ENCODE peak calls at places on chromosomes 12 and 14, in six cellular contexts. J is mesenchymal stem cell, I is neuronal stem cell, B is IMR-90, X is H1, H is trophoblast cell. R is an unnamed sample.

GRCh38 chr14:72907327-72907826 is 13.5 kb upstream of the DPF3 start:
- DNase-seq in H (no peak), I (no peak), J (no peak), B (no peak), X (no peak), R (no peak)

GRCh38 chr14:94036328-94037167 is 10.4 kb downstream of the OTUB2 start:
- DNase-seq in J (peak; percentile 79), X (peak; percentile 60), B (peak; percentile 57), I (peak; percentile 44), H (peak; percentile 62), R (peak; percentile 86)

GRCh38 chr12:120007272-120007671 is 18.2 kb downstream of the BICDL1 start:
- DNase-seq in B (no peak), J (no peak), H (no peak), X (no peak), I (no peak), R (no peak)

GRCh38 chr14:26081043-26081442 is 516.8 kb downstream of the NOVA1 start:
- DNase-seq in J (no peak), I (no peak), B (no peak), X (no peak), H (no peak), R (no peak)

GRCh38 chr12:64895541-64895940 is 71.1 kb downstream of the TBC1D30 start:
- DNase-seq in I (no peak), X (no peak), H (no peak), J (peak; percentile 4), B (peak; percentile 72), R (no peak)

GRCh38 chr12:113961921-113962710 is 4.0 kb downstream of the RBM19 start:
- DNase-seq in I (no peak), X (no peak), B (peak; percentile 72), J (peak; percentile 73), H (no peak), R (no peak)

GRCh38 chr12:51511546-51512260 is 79.3 kb upstream of the SCN8A start:
- DNase-seq in I (no peak), J (no peak), H (peak; percentile 71), B (no peak), X (no peak), R (no peak)

GRCh38 chr14:59126714-59127436 is 61.6 kb upstream of the DAAM1 start:
- DNase-seq in J (peak; percentile 68), B (peak; percentile 64), H (peak; percentile 30), X (no peak), I (peak; percentile 48), R (no peak)

GRCh38 chr14:80965041-80965440 is 9.6 kb downstream of the TSHR start:
- DNase-seq in X (no peak), B (no peak), I (no peak), H (no peak), J (no peak), R (no peak)

GRCh38 chr14:85531141-85531593 is 1.2 kb downstream of the FLRT2 start:
- DNase-seq in H (no peak), B (peak; percentile 58), J (peak; percentile 91), I (peak; percentile 42), X (no peak), R (peak; percentile 75)

GRCh38 chr12:115964214-115964613 is 313.3 kb downstream of the MED13L start:
- DNase-seq in X (no peak), B (no peak), J (no peak), H (no peak), I (no peak), R (no peak)

GRCh38 chr14:74402264-74403251 is 23.5 kb downstream of the SYNDIG1L start:
- DNase-seq in B (no peak), X (no peak), H (no peak), J (no peak), I (no peak), R (no peak)

GRCh38 chr14:88232783-88233182 is 90.3 kb downstream of the KCNK10 start:
- DNase-seq in X (no peak), J (no peak), I (no peak), H (no peak), B (no peak), R (no peak)

GRCh38 chr12:121580959-121581680 is at the start of gene KDM2B:
- DNase-seq in X (no peak), B (peak; percentile 67), H (peak; percentile 27), I (peak; percentile 54), J (peak; percentile 79), R (peak; percentile 65)

GRCh38 chr14:89617471-89618291 is 200.6 kb upstream of the FOXN3 start:
- DNase-seq in J (peak; percentile 74), B (peak; percentile 77), H (peak; percentile 67), I (peak; percentile 26), X (no peak), R (no peak)

GRCh38 chr14:101761881-101762529 is 496 bp downstream of the PPP2R5C start:
- DNase-seq in I (peak; percentile 53), X (no peak), B (no peak), J (peak; percentile 19), H (no peak), R (no peak)

GRCh38 chr12:11513288-11513687 is 117.9 kb upstream of the PRB2 start:
- DNase-seq in H (no peak), B (no peak), J (no peak), I (no peak), X (no peak), R (peak; percentile 45)

GRCh38 chr14:55370883-55371455 is 40.7 kb downstream of the ATG14 start:
- DNase-seq in I (no peak), B (no peak), J (no peak), H (no peak), X (no peak), R (no peak)

GRCh38 chr14:89540009-89540829 is 123.2 kb upstream of the FOXN3 start:
- DNase-seq in B (peak; percentile 38), I (no peak), J (no peak), H (peak; percentile 19), X (no peak), R (no peak)

GRCh38 chr14:89672636-89673279 is 255.7 kb upstream of the FOXN3 start:
- DNase-seq in H (no peak), B (no peak), J (peak; percentile 9), X (no peak), I (no peak), R (no peak)

GRCh38 chr12:52517005-52517835 is 3.0 kb downstream of the KRT5 start:
- DNase-seq in H (no peak), B (no peak), J (no peak), X (no peak), I (no peak), R (no peak)

GRCh38 chr12:102427542-102427923 is 52.8 kb downstream of the IGF1 start:
- DNase-seq in J (no peak), X (no peak), B (no peak), H (no peak), I (no peak), R (no peak)

GRCh38 chr12:52951640-52952039 is 2.7 kb downstream of the KRT18 start:
- DNase-seq in J (no peak), I (no peak), X (no peak), H (no peak), B (no peak), R (no peak)

GRCh38 chr12:51622564-51622963 is 31.5 kb downstream of the SCN8A start:
- DNase-seq in B (peak; percentile 63), X (no peak), H (no peak), I (no peak), J (peak; percentile 47), R (no peak)

GRCh38 chr12:126784328-126784921 is 1482.5 kb upstream of the TMEM132C start:
- DNase-seq in B (no peak), H (peak; percentile 22), X (peak; percentile 58), J (no peak), I (peak; percentile 11), R (peak; percentile 86)

GRCh38 chr12:120981407-120981921 is 3.1 kb downstream of the HNF1A start:
- DNase-seq in I (no peak), H (no peak), B (no peak), J (no peak), X (no peak), R (no peak)

GRCh38 chr14:79596531-79596930 is 614.8 kb downstream of the DIO2 start:
- DNase-seq in B (peak; percentile 88), I (no peak), H (no peak), J (peak; percentile 56), X (no peak), R (no peak)

GRCh38 chr12:109378579-109378978 is 30.9 kb downstream of the MYO1H start:
- DNase-seq in X (no peak), H (no peak), I (no peak), J (no peak), B (no peak), R (no peak)

GRCh38 chr14:54730156-54730961 is 163.4 kb downstream of the SAMD4A start:
- DNase-seq in X (no peak), I (no peak), J (peak; percentile 87), H (no peak), B (peak; percentile 78), R (no peak)

GRCh38 chr12:49832836-49833421 is 4.7 kb upstream of the NCKAP5L start:
- DNase-seq in I (no peak), X (no peak), B (peak; percentile 87), H (peak; percentile 47), J (peak; percentile 65), R (no peak)

GRCh38 chr14:55301722-55302121 is 30.5 kb downstream of the FBXO34 start:
- DNase-seq in X (no peak), B (peak; percentile 63), I (no peak), J (peak; percentile 67), H (no peak), R (no peak)

GRCh38 chr14:73610692-73611091 is 1.6 kb upstream of the ACOT6 start:
- DNase-seq in X (no peak), B (peak; percentile 22), J (peak; percentile 53), H (no peak), I (no peak), R (no peak)

GRCh38 chr12:76026643-76027063 is 4.9 kb downstream of the PHLDA1 start:
- DNase-seq in J (peak; percentile 86), H (no peak), I (no peak), B (peak; percentile 67), X (no peak), R (no peak)

GRCh38 chr12:13546231-13546630 is 349.7 kb downstream of the EMP1 start:
- DNase-seq in B (no peak), I (no peak), J (no peak), X (no peak), H (no peak), R (no peak)
- H3K14ac ChIP-seq in B (no peak overlapping the region), I (no peak overlapping the region), J (no peak overlapping the region), X (no peak overlapping the region), H (no peak overlapping the region), R (no peak overlapping the region)

GRCh38 chr14:21018286-21018685 is 6.6 kb downstream of the NDRG2 start:
- DNase-seq in I (no peak), B (no peak), H (no peak), J (no peak), X (no peak), R (no peak)
- H3K14ac ChIP-seq in I (no peak overlapping the region), B (no peak overlapping the region), H (no peak overlapping the region), J (no peak overlapping the region), X (no peak overlapping the region), R (no peak overlapping the region)

DNA sequence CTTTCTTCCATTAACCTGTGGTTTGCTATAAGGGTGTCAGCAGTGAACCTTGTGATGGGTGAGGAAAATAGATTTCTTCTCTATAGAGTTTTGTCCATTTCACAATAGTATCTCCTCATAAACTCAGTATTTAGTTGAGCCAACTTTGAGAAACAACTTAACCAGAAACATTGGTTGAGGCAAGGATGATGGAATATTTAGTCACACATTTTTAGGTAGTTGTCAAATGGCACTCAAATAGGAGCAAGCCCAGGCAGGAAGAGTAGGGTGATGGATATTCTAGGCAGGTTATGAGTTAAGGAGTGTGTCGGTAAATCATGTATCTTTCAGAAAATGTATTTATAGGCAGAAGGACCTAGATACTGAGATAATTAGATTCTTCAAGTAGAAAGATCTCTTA is 1267.6 kb downstream of the SLC16A7 start:
- DNase-seq in J (no peak), H (no peak), X (no peak), B (no peak), I (no peak), R (no peak)
- H3K14ac ChIP-seq in J (no peak overlapping the region), H (no peak overlapping the region), X (no peak overlapping the region), B (no peak overlapping the region), I (no peak overlapping the region), R (no peak overlapping the region)

GRCh38 chr14:68926236-68926635 is 52.9 kb downstream of the ACTN1 start:
- DNase-seq in X (no peak), B (no peak), J (no peak), I (no peak), H (no peak), R (no peak)
- H3K14ac ChIP-seq in X (no peak overlapping the region), B (no peak overlapping the region), J (no peak overlapping the region), I (no peak overlapping the region), H (no peak overlapping the region), R (no peak overlapping the region)

R was measured in H9.